ENCODE peak calls at places on chromosomes 3 and 15, in nine cellular contexts. E, A, M, T, Z, X, L, V and C are unnamed samples. For H3K79me2, the result is how much of the 10 kb centered on the place peaks cover.

GRCh38 chr15:61011576-61012336 is 217.3 kb downstream of the RORA start:
- DNase-seq in E (no peak), A (no peak), M (no peak), T (no peak), Z (no peak), X (no peak), L (peak), V (no peak), C (no peak)

GRCh38 chr3:64900916-64901903 is 213.4 kb upstream of the ADAMTS9 start:
- DNase-seq in E (peak), A (no peak), M (no peak), T (no peak), Z (no peak), X (no peak), L (no peak), V (peak), C (no peak)

GRCh38 chr15:69760263-69760855 is 307.7 kb downstream of the RPLP1 start:
- DNase-seq in E (peak), A (no peak), M (no peak), T (no peak), Z (no peak), X (no peak), L (no peak), V (no peak), C (peak)

GRCh38 chr15:85479071-85479647 is 98.8 kb downstream of the AKAP13 start:
- DNase-seq in E (peak), A (peak), M (peak), T (no peak), Z (no peak), X (peak), L (no peak), V (peak), C (peak)

GRCh38 chr3:115626006-115626409 is 2.7 kb downstream of the GAP43 start:
- DNase-seq in E (no peak), A (no peak), M (no peak), T (no peak), Z (no peak), X (no peak), L (no peak), V (no peak), C (no peak)

GRCh38 chr3:176650478-176650877 is 546.8 kb downstream of the TBL1XR1 start:
- DNase-seq in E (peak), A (no peak), M (no peak), T (no peak), Z (no peak), X (peak), L (no peak), V (peak), C (peak)

GRCh38 chr3:194671511-194671899 is 486 bp downstream of the LSG1 start:
- DNase-seq in E (peak), A (peak), M (peak), T (peak), Z (peak), X (peak), L (no peak), V (no peak), C (peak)

GRCh38 chr3:62833538-62833937 is 41.7 kb downstream of the CADPS start:
- DNase-seq in E (peak), A (peak), M (no peak), T (no peak), Z (peak), X (no peak), L (no peak), V (no peak), C (peak)

GRCh38 chr3:194767430-194768207 is 81.9 kb downstream of the FAM43A start:
- DNase-seq in E (no peak), A (no peak), M (no peak), T (no peak), Z (no peak), X (no peak), L (no peak), V (no peak), C (peak)

GRCh38 chr3:100730524-100730923 is 21.2 kb downstream of the TFG start:
- DNase-seq in E (no peak), A (no peak), M (no peak), T (no peak), Z (no peak), X (no peak), L (no peak), V (no peak), C (no peak)

GRCh38 chr3:24354230-24354629 is 140.4 kb downstream of the THRB start:
- DNase-seq in E (no peak), A (no peak), M (no peak), T (no peak), Z (no peak), X (no peak), L (no peak), V (no peak), C (no peak)

GRCh38 chr3:129023909-129024308 is 22.8 kb downstream of the EFCC1 start:
- DNase-seq in E (peak), A (no peak), M (peak), T (no peak), Z (no peak), X (no peak), L (no peak), V (no peak), C (no peak)

GRCh38 chr3:190673157-190673556 is 159.3 kb downstream of the IL1RAP start:
- DNase-seq in E (peak), A (no peak), M (no peak), T (no peak), Z (no peak), X (no peak), L (no peak), V (peak), C (no peak)

GRCh38 chr3:190671658-190672057 is 157.8 kb downstream of the IL1RAP start:
- DNase-seq in E (peak), A (no peak), M (no peak), T (no peak), Z (no peak), X (no peak), L (no peak), V (peak), C (no peak)

GRCh38 chr3:190677001-190677400 is 163.1 kb downstream of the IL1RAP start:
- DNase-seq in E (peak), A (no peak), M (no peak), T (no peak), Z (no peak), X (no peak), L (no peak), V (peak), C (no peak)

DNA sequence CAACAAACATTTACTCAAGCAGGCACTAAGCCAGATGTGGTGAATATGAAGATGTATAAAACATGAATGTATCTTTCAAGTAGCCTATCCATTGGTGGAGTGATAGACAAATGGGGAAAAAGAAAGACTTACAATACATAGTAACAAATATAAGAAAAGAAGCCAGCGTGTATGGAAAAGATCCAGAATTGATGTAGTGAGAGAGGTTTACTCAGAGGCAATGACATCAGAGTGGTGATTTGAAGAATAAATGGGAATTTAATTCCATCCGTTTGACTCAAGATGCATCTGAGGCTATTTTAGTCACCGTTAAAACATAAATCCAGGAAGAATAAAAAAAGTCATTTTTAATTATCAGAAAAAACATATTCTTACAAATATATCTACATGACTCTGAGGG is 162.6 kb downstream of the IL1RAP start:
- DNase-seq in E (peak), A (no peak), M (no peak), T (no peak), Z (no peak), X (no peak), L (no peak), V (peak), C (no peak)
- H3K79me2 ChIP-seq in E (under half), A (under half), M (under half), T (under half), Z (under half), X (under half), L (under half), V (under half), C (under half)

GRCh38 chr15:23690450-23690852 is 3.3 kb upstream of the NDN start:
- DNase-seq in E (peak), A (peak), M (no peak), T (no peak), Z (peak), X (no peak), L (peak), V (peak), C (no peak)

GRCh38 chr15:23687143-23687470 is at the start of gene NDN:
- DNase-seq in E (peak), A (peak), M (no peak), T (no peak), Z (peak), X (no peak), L (peak), V (peak), C (no peak)

GRCh38 chr15:23690015-23690414 is 2.9 kb upstream of the NDN start:
- DNase-seq in E (no peak), A (no peak), M (no peak), T (no peak), Z (no peak), X (no peak), L (no peak), V (no peak), C (no peak)

DNA sequence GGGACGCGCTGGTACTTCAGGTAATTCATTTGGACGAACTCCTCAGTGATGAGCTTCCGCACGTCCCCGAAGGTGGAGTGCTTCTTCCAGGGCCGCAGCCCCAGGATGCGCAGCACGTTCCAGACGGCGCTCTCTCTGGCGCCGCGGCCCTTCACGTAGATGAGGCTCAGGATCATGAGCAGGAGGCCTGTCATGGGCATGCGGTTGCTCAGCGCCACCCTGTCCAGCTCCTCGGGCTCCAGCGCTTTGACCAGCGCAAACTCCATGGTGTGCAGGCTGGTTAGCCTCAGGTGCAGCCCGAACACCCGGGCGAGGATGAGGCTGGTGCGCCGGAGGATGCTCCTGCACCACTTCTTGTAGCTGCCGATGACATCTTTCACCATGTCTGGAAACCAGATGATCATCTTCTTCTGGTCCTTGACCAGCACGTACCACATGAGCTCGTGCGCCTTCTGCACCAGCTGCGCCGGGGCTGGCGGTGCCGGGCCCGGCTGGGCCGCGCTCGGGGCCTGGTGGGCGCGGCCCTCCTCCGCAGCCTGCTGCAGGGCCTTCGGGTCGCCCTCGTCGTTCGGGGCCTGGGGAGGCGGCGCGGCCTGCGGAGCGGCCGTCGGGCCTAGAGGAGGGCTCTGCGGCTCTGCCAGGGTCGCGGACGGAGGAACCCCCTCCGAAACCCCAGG is 501 bp downstream of the NDN start:
- DNase-seq in E (peak), A (no peak), M (no peak), T (no peak), Z (peak), X (no peak), L (peak), V (peak), C (no peak)
- H3K79me2 ChIP-seq in E (under half), A (under half), M (under half), T (under half), Z (under half), X (under half), L (under half), V (under half), C (under half)

GRCh38 chr3:88061749-88062148 is 2.7 kb downstream of the ZNF654 start:
- DNase-seq in E (peak), A (no peak), M (no peak), T (no peak), Z (no peak), X (no peak), L (no peak), V (no peak), C (no peak)

GRCh38 chr3:88059380-88060160 is 515 bp downstream of the ZNF654 start:
- DNase-seq in E (peak), A (peak), M (no peak), T (no peak), Z (no peak), X (no peak), L (no peak), V (no peak), C (peak)

GRCh38 chr3:88058593-88059379 is at the start of the genes CGGBP1 and ZNF654:
- DNase-seq in E (peak), A (peak), M (peak), T (peak), Z (peak), X (peak), L (peak), V (peak), C (peak)

GRCh38 chr3:88057650-88058321 is 1.0 kb downstream of the CGGBP1 start:
- DNase-seq in E (peak), A (no peak), M (no peak), T (no peak), Z (peak), X (peak), L (no peak), V (peak), C (no peak)

DNA sequence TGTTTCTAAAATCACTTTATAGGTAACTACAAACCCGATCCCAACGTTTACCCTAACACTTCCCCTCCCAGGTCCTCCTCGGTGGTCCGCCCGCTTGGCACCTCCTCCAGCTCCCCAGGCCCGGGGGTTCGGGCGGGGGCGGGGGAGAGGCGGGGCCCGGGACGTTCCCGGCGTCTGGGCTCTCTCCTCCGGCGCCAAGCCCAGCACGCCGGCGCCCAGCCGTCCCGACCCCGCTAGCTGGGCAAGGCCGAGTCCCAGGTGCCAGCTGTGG is 548 bp downstream of the CGGBP1 start:
- DNase-seq in E (no peak), A (no peak), M (no peak), T (no peak), Z (no peak), X (no peak), L (no peak), V (no peak), C (no peak)
- H3K79me2 ChIP-seq in E (half or more), A (half or more), M (half or more), T (half or more), Z (half or more), X (half or more), L (under half), V (half or more), C (under half)

DNA sequence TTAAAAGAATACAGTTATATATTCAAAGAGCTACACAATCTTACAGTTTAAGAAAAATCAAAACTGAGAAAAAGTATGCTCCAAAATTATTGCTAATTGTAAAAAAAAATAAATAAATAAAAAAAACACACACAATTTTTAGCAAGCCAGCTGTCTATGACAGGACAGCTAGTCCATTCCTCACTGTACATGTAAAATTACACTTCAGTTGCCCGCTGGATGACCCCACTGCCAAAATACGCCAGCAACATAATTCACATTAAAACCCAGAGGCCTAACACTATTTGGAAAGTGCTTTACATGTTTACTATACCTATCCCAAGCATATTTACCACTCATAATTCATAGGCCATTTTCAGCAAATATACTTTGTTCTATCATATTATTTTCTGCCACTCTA is 5.8 kb downstream of the MYO9A start:
- DNase-seq in E (no peak), A (no peak), M (no peak), T (no peak), Z (no peak), X (no peak), L (no peak), V (no peak), C (no peak)
- H3K79me2 ChIP-seq in E (half or more), A (half or more), M (under half), T (half or more), Z (half or more), X (half or more), L (under half), V (half or more), C (under half)

DNA sequence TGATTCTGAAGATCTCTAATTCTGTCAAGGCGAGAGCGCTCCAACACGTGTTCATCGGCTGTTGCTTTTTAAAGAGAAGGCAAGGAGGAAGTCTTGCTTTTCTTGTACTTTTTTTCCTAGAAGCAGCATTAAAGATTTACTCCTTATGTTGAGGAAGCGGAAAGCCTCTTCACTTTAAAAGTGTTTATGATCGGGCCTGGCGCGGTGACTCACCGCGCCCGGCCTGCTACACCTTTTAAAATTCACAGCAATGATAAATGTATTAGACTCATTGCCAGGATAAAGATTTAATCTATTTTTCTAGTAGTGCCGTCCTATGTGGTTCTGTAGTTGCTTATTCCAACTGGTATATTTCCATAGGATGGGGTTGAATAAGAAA is 818 bp upstream of the ARF4 start:
- DNase-seq in E (peak), A (no peak), M (no peak), T (no peak), Z (peak), X (no peak), L (no peak), V (no peak), C (peak)
- H3K79me2 ChIP-seq in E (half or more), A (half or more), M (half or more), T (half or more), Z (under half), X (half or more), L (under half), V (half or more), C (under half)

GRCh38 chr15:64547275-64547674 is 86.9 kb downstream of the ZNF609 start:
- DNase-seq in E (no peak), A (peak), M (no peak), T (no peak), Z (no peak), X (no peak), L (no peak), V (no peak), C (no peak)

GRCh38 chr15:64552281-64552948 is 92.0 kb downstream of the ZNF609 start:
- DNase-seq in E (no peak), A (no peak), M (no peak), T (no peak), Z (no peak), X (no peak), L (no peak), V (no peak), C (no peak)

GRCh38 chr15:64544450-64544849 is 84.1 kb downstream of the ZNF609 start:
- DNase-seq in E (no peak), A (no peak), M (no peak), T (no peak), Z (no peak), X (no peak), L (no peak), V (no peak), C (peak)

GRCh38 chr15:64549860-64550259 is 89.5 kb downstream of the ZNF609 start:
- DNase-seq in E (no peak), A (no peak), M (no peak), T (no peak), Z (no peak), X (no peak), L (no peak), V (no peak), C (no peak)
- H3K79me2 ChIP-seq in E (half or more), A (half or more), M (half or more), T (half or more), Z (half or more), X (half or more), L (under half), V (half or more), C (under half)

DNA sequence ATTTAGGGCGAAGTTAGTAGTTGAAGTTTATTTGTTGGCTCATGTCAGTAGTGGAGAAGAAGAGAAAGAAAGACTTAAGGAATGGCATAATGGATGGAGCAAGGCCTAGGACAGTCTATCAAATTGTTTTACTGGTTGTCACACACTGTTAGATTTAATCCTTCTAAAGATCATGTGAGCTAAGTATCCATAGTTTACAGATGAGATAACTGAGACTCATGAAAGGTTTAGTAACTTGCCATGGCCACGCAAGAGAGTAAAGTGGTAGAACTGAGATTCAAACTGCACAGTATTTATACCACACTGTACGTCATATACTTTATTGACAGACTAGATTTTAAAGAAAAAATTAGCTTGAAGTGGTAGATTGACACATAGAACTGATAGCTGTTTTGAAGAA is 11.4 kb downstream of the SPRED1 start:
- DNase-seq in E (peak), A (no peak), M (no peak), T (no peak), Z (no peak), X (no peak), L (no peak), V (peak), C (no peak)
- H3K79me2 ChIP-seq in E (half or more), A (half or more), M (half or more), T (half or more), Z (half or more), X (half or more), L (half or more), V (half or more), C (under half)

DNA sequence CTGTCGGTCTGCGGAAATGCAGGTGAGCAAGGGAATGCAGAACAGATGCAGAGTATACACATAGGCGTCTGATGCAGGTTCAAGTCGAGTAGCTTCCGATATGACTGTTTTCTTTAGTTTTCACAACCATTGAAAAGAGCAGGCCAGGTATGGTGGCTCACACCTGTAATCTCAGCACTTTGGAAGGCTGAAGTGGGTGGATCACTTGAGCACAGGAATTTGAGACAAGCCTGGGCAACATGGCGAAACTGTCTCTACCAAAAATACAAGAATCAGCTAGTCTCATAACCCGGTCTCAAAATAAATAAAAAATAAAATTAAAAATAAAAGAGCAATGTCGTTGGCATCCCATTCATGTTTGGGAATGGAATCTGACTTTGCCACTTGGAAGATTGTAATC is 101.5 kb downstream of the PTPRG start:
- DNase-seq in E (no peak), A (no peak), M (no peak), T (no peak), Z (no peak), X (peak), L (no peak), V (no peak), C (no peak)
- H3K79me2 ChIP-seq in E (half or more), A (under half), M (under half), T (under half), Z (under half), X (under half), L (under half), V (under half), C (under half)

DNA sequence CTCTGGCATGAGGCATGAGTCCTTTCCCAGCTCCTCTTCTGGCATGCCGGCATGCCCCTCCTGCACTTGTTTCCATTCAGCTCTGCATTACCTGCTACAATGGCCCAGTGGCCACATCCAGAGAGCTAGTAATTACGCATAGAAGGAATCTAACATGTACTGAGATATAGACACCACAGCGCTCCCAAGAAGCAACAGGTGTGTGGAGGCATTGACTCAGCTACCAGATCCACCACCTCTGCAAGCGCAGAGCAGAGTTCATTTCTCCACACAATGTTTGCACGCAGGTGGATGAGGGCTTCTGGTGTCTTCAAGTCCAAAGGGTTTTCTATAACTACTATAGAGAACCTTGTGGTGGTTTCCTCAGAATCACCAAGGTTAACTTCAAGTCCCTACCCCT is 4.2 kb downstream of the MOBP start:
- DNase-seq in E (no peak), A (no peak), M (no peak), T (no peak), Z (no peak), X (no peak), L (no peak), V (no peak), C (no peak)
- H3K79me2 ChIP-seq in E (under half), A (under half), M (under half), T (under half), Z (under half), X (under half), L (under half), V (under half), C (under half)